ENCODE peak calls at places on chromosomes 1 and 21, in ten cellular contexts. One of them, this sample, is unnamed.

GRCh38 chr1:12546771-12547585 is 71.0 kb downstream of the DHRS3 start:
- DNase-seq in fibroblast of lung: no peak
- DNase-seq in brain microvascular endothelial cell: no peak
- DNase-seq in cardiac muscle cell: no peak
- DNase-seq in PC-9: no peak
- DNase-seq in cardiac fibroblast: peak
- DNase-seq in PC-3: no peak
- DNase-seq in right lobe of liver: no peak
- DNase-seq in AG10803: peak
- DNase-seq in A549: no peak
- DNase-seq in this sample: peak

GRCh38 chr1:157198619-157199420 is 60.6 kb upstream of the ETV3 start:
- DNase-seq in A549: no peak
- DNase-seq in brain microvascular endothelial cell: no peak
- DNase-seq in PC-3: no peak
- DNase-seq in cardiac fibroblast: no peak
- DNase-seq in right lobe of liver: no peak
- DNase-seq in fibroblast of lung: no peak
- DNase-seq in AG10803: no peak
- DNase-seq in cardiac muscle cell: no peak
- DNase-seq in PC-9: no peak
- DNase-seq in this sample: no peak

GRCh38 chr1:236502972-236503639 is 20.7 kb upstream of the LGALS8 start:
- DNase-seq in A549: peak
- DNase-seq in right lobe of liver: peak
- DNase-seq in PC-9: peak
- DNase-seq in PC-3: peak
- DNase-seq in fibroblast of lung: peak
- DNase-seq in AG10803: peak
- DNase-seq in cardiac muscle cell: peak
- DNase-seq in brain microvascular endothelial cell: peak
- DNase-seq in cardiac fibroblast: peak
- DNase-seq in this sample: peak

GRCh38 chr1:8560611-8561544 is 243.0 kb downstream of the SLC45A1 start:
- DNase-seq in cardiac fibroblast: peak
- DNase-seq in PC-3: peak
- DNase-seq in cardiac muscle cell: peak
- DNase-seq in fibroblast of lung: peak
- DNase-seq in brain microvascular endothelial cell: peak
- DNase-seq in AG10803: peak
- DNase-seq in A549: peak
- DNase-seq in right lobe of liver: no peak
- DNase-seq in PC-9: peak
- DNase-seq in this sample: peak

GRCh38 chr1:159714529-159714928 is at the start of gene CRP:
- DNase-seq in cardiac fibroblast: no peak
- DNase-seq in PC-9: no peak
- DNase-seq in right lobe of liver: peak
- DNase-seq in AG10803: no peak
- DNase-seq in PC-3: no peak
- DNase-seq in A549: no peak
- DNase-seq in brain microvascular endothelial cell: no peak
- DNase-seq in fibroblast of lung: no peak
- DNase-seq in cardiac muscle cell: no peak
- DNase-seq in this sample: no peak

GRCh38 chr1:53848025-53848424 is 9.9 kb upstream of the NDC1 start:
- DNase-seq in AG10803: peak
- DNase-seq in A549: no peak
- DNase-seq in fibroblast of lung: no peak
- DNase-seq in PC-3: no peak
- DNase-seq in PC-9: no peak
- DNase-seq in brain microvascular endothelial cell: no peak
- DNase-seq in cardiac muscle cell: no peak
- DNase-seq in cardiac fibroblast: peak
- DNase-seq in right lobe of liver: no peak
- DNase-seq in this sample: no peak

GRCh38 chr1:182337736-182338571 is 53.6 kb downstream of the GLUL start:
- DNase-seq in cardiac fibroblast: peak
- DNase-seq in cardiac muscle cell: no peak
- DNase-seq in PC-9: no peak
- DNase-seq in brain microvascular endothelial cell: no peak
- DNase-seq in AG10803: peak
- DNase-seq in fibroblast of lung: no peak
- DNase-seq in right lobe of liver: no peak
- DNase-seq in A549: no peak
- DNase-seq in PC-3: no peak
- DNase-seq in this sample: peak

GRCh38 chr1:208203127-208203847 is 40.9 kb downstream of the PLXNA2 start:
- DNase-seq in AG10803: peak
- DNase-seq in right lobe of liver: peak
- DNase-seq in brain microvascular endothelial cell: peak
- DNase-seq in cardiac fibroblast: peak
- DNase-seq in PC-9: peak
- DNase-seq in PC-3: peak
- DNase-seq in fibroblast of lung: peak
- DNase-seq in cardiac muscle cell: no peak
- DNase-seq in A549: peak
- DNase-seq in this sample: peak

GRCh38 chr1:211737115-211738035 is 62.0 kb upstream of the NEK2 start:
- DNase-seq in cardiac muscle cell: no peak
- DNase-seq in cardiac fibroblast: no peak
- DNase-seq in fibroblast of lung: no peak
- DNase-seq in brain microvascular endothelial cell: no peak
- DNase-seq in A549: no peak
- DNase-seq in AG10803: no peak
- DNase-seq in right lobe of liver: no peak
- DNase-seq in PC-3: no peak
- DNase-seq in PC-9: no peak
- DNase-seq in this sample: no peak

GRCh38 chr1:15915991-15916390 is 59.9 kb downstream of the ZBTB17 start:
- DNase-seq in right lobe of liver: no peak
- DNase-seq in A549: no peak
- DNase-seq in cardiac fibroblast: no peak
- DNase-seq in fibroblast of lung: peak
- DNase-seq in brain microvascular endothelial cell: no peak
- DNase-seq in PC-9: no peak
- DNase-seq in AG10803: no peak
- DNase-seq in PC-3: peak
- DNase-seq in cardiac muscle cell: no peak
- DNase-seq in this sample: peak

GRCh38 chr1:170698711-170699275 is 34.9 kb downstream of the PRRX1 start:
- DNase-seq in cardiac fibroblast: peak
- DNase-seq in right lobe of liver: no peak
- DNase-seq in brain microvascular endothelial cell: no peak
- DNase-seq in cardiac muscle cell: peak
- DNase-seq in AG10803: peak
- DNase-seq in PC-9: no peak
- DNase-seq in A549: no peak
- DNase-seq in PC-3: no peak
- DNase-seq in fibroblast of lung: peak
- DNase-seq in this sample: peak

GRCh38 chr1:160264795-160265307 is 2.5 kb upstream of the DCAF8 start:
- DNase-seq in fibroblast of lung: no peak
- DNase-seq in brain microvascular endothelial cell: no peak
- DNase-seq in cardiac muscle cell: no peak
- DNase-seq in AG10803: no peak
- DNase-seq in right lobe of liver: no peak
- DNase-seq in PC-3: no peak
- DNase-seq in PC-9: no peak
- DNase-seq in cardiac fibroblast: no peak
- DNase-seq in A549: no peak
- DNase-seq in this sample: no peak

GRCh38 chr1:199265319-199265718 is 626.5 kb downstream of the PTPRC start:
- DNase-seq in cardiac fibroblast: no peak
- DNase-seq in PC-9: no peak
- DNase-seq in brain microvascular endothelial cell: no peak
- DNase-seq in AG10803: no peak
- DNase-seq in PC-3: no peak
- DNase-seq in cardiac muscle cell: no peak
- DNase-seq in fibroblast of lung: peak
- DNase-seq in A549: no peak
- DNase-seq in right lobe of liver: no peak
- DNase-seq in this sample: no peak

GRCh38 chr1:42646056-42646455 is 12.2 kb upstream of the PPIH start:
- DNase-seq in fibroblast of lung: no peak
- DNase-seq in A549: no peak
- DNase-seq in AG10803: peak
- DNase-seq in brain microvascular endothelial cell: peak
- DNase-seq in cardiac fibroblast: peak
- DNase-seq in right lobe of liver: no peak
- DNase-seq in cardiac muscle cell: no peak
- DNase-seq in PC-3: no peak
- DNase-seq in PC-9: no peak
- DNase-seq in this sample: no peak

DNA sequence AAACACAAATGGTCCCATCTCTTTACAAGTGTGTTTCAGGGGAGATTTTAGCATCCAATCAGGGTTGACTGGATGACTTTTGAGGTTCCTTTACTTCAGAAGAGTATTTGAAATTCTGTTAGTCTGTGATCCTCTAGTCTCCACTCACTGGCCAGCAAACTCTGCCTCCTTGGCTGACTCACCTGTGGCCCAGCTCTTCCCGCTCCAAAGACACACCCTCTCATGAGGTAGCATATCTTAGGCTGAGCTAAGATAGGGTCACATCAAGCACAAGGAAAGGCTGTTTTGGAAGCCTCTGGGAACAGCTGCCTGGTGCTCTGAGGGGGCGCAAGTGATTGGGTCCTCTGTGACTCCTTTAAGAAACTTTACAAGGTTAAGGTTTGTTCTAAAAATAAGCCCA is 102.3 kb upstream of the FGGY start:
- DNase-seq in PC-9: no peak
- DNase-seq in brain microvascular endothelial cell: no peak
- DNase-seq in fibroblast of lung: no peak
- DNase-seq in cardiac muscle cell: no peak
- DNase-seq in PC-3: peak
- DNase-seq in right lobe of liver: no peak
- DNase-seq in cardiac fibroblast: no peak
- DNase-seq in AG10803: no peak
- DNase-seq in A549: no peak
- DNase-seq in this sample: no peak
- H3K4me3 ChIP-seq in PC-9: no peak
- H3K4me3 ChIP-seq in brain microvascular endothelial cell: no peak
- H3K4me3 ChIP-seq in fibroblast of lung: no peak
- H3K4me3 ChIP-seq in cardiac muscle cell: no peak
- H3K4me3 ChIP-seq in PC-3: no peak
- H3K4me3 ChIP-seq in right lobe of liver: no peak
- H3K4me3 ChIP-seq in cardiac fibroblast: no peak
- H3K4me3 ChIP-seq in AG10803: no peak
- H3K4me3 ChIP-seq in A549: no peak
- H3K4me3 ChIP-seq in this sample: no peak

DNA sequence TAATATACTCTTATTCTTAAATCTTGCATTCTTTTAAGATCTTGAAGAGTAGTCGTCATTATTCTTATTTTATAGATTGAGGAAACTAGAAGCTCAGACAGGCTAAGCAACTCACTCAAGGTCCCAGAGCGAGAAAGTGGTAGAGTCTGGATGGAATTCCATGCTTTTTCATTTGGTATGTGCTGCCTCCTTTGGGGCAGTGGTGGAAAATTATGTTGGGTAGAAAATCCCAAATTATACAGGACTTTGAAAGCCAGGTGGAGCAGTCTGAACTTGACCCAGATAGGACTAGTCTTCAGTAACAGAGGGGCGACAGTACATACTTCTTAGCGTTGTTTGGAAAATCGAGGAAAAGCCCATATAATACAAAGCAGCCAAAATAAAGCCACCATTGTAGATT is 205.6 kb downstream of the ATG4C start:
- DNase-seq in cardiac fibroblast: no peak
- DNase-seq in PC-3: peak
- DNase-seq in fibroblast of lung: no peak
- DNase-seq in PC-9: no peak
- DNase-seq in cardiac muscle cell: no peak
- DNase-seq in right lobe of liver: no peak
- DNase-seq in brain microvascular endothelial cell: no peak
- DNase-seq in AG10803: no peak
- DNase-seq in A549: no peak
- DNase-seq in this sample: no peak
- TF ChIP-seq CTCF in cardiac fibroblast: no peak
- TF ChIP-seq CTCF in PC-3: peak
- TF ChIP-seq CTCF in fibroblast of lung: no peak
- TF ChIP-seq CTCF in PC-9: no peak
- TF ChIP-seq CTCF in cardiac muscle cell: no peak
- TF ChIP-seq CTCF in right lobe of liver: peak
- TF ChIP-seq CTCF in brain microvascular endothelial cell: peak
- TF ChIP-seq CTCF in AG10803: no peak
- TF ChIP-seq CTCF in A549: no peak
- TF ChIP-seq CTCF in this sample: peak

DNA sequence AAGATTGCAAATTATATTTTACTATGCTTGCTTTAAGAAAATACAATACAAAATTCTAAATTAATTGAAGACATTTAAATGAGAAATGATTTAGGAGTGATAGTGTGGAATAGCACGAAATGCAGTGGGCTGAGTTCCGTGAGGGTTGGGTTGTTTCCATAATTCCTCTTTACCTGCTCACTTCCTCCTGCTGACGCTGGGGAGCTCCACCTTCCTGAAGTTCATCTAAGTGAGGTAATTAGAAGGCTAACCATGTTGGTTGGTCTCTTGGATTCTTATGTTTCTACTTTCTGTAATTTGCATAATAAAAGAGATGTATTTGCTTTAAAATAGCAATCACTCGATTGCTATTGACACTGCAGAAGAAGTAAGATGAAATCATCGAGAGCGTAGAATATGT is 4.7 kb downstream of the OR14I1 start:
- DNase-seq in PC-9: no peak
- DNase-seq in AG10803: no peak
- DNase-seq in right lobe of liver: no peak
- DNase-seq in brain microvascular endothelial cell: no peak
- DNase-seq in cardiac fibroblast: no peak
- DNase-seq in cardiac muscle cell: no peak
- DNase-seq in PC-3: peak
- DNase-seq in fibroblast of lung: no peak
- DNase-seq in A549: no peak
- DNase-seq in this sample: no peak
- H3K4me3 ChIP-seq in PC-9: no peak
- H3K4me3 ChIP-seq in AG10803: no peak
- H3K4me3 ChIP-seq in right lobe of liver: no peak
- H3K4me3 ChIP-seq in brain microvascular endothelial cell: no peak
- H3K4me3 ChIP-seq in cardiac fibroblast: no peak
- H3K4me3 ChIP-seq in cardiac muscle cell: no peak
- H3K4me3 ChIP-seq in PC-3: no peak
- H3K4me3 ChIP-seq in fibroblast of lung: no peak
- H3K4me3 ChIP-seq in A549: no peak
- H3K4me3 ChIP-seq in this sample: no peak

DNA sequence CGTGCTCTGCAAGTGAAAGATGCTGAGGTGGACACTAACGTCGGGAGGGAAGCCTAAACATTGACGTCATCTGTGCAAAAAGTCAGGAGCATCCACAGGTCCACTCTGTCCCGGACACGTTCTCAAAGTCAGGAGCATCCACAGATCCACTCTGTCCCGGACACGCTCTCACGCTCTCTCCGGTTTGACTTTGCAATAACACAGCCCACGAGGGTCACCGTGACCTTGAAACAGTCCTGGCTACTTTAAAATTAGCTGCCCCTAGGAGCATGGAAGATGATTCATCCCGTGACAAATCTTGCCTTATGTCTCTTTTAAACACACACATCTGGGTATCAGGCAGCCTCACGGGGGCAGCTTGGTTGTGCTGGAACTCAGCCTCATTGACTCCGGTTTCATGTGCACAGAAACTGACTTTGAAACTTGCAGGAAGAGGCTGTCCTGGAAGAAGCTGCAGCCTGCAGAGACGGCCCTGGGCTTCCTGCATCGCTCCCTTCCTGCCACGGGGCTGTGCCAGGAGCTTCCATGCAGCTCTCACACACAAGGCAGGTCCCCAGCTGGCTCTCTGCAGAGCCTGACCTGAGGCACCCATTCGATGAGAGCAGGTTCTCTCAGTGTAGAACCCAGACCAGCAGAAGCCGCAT is 18.1 kb upstream of the COL18A1 start:
- DNase-seq in A549: no peak
- DNase-seq in AG10803: peak
- DNase-seq in right lobe of liver: peak
- DNase-seq in PC-3: peak
- DNase-seq in fibroblast of lung: peak
- DNase-seq in cardiac fibroblast: peak
- DNase-seq in brain microvascular endothelial cell: peak
- DNase-seq in cardiac muscle cell: no peak
- DNase-seq in PC-9: peak
- DNase-seq in this sample: peak
- TF ChIP-seq CTCF in A549: no peak
- TF ChIP-seq CTCF in AG10803: peak
- TF ChIP-seq CTCF in right lobe of liver: peak
- TF ChIP-seq CTCF in PC-3: peak
- TF ChIP-seq CTCF in fibroblast of lung: peak
- TF ChIP-seq CTCF in cardiac fibroblast: peak
- TF ChIP-seq CTCF in brain microvascular endothelial cell: peak
- TF ChIP-seq CTCF in cardiac muscle cell: peak
- TF ChIP-seq CTCF in PC-9: no peak
- TF ChIP-seq CTCF in this sample: peak

This sample was measured in fibroblast of mammary gland.